ENCODE peak calls at places on chromosomes 3 and 15, in seven cellular contexts. N is C1 segment of cervical spinal cord, L is SHP77 treated with DMSO at 0.1 percent for 48 hours, T is neural crest cell, Z is ovary, H is pons, B is T-helper 17 cell. W is an unnamed sample.

GRCh38 chr15:70703483-70703882 is 59.9 kb downstream of the UACA start:
- DNase-seq in H (peak), Z (no peak), L (no peak), T (no peak), B (no peak), N (no peak), W (no peak)

GRCh38 chr15:59595434-59595915 is 16.1 kb upstream of the GCNT3 start:
- DNase-seq in N (no peak), L (no peak), T (no peak), H (no peak), Z (no peak), B (no peak), W (no peak)

GRCh38 chr3:110106805-110107204 is 769.5 kb upstream of the DPPA4 start:
- DNase-seq in N (no peak), B (no peak), T (no peak), Z (no peak), L (no peak), H (no peak), W (no peak)

GRCh38 chr3:32557640-32558352 is 12.9 kb downstream of the DYNC1LI1 start:
- DNase-seq in H (no peak), L (peak), Z (no peak), N (no peak), B (no peak), T (no peak), W (no peak)

GRCh38 chr3:55904716-55905115 is 417.6 kb upstream of the WNT5A start:
- DNase-seq in H (no peak), N (no peak), B (no peak), L (no peak), Z (no peak), T (no peak), W (no peak)

GRCh38 chr15:68823561-68823960 is 2.9 kb upstream of the ANP32A start:
- DNase-seq in T (no peak), L (no peak), H (no peak), N (no peak), Z (no peak), B (no peak), W (no peak)

GRCh38 chr3:80553211-80553610 is 785.4 kb upstream of the ROBO1 start:
- DNase-seq in N (no peak), Z (no peak), T (no peak), L (no peak), B (no peak), H (no peak), W (no peak)

GRCh38 chr3:187783098-187783497 is 37.8 kb upstream of the BCL6 start:
- DNase-seq in L (no peak), T (no peak), Z (no peak), N (no peak), B (no peak), H (peak), W (no peak)

GRCh38 chr3:6216135-6216792 is 644.7 kb upstream of the GRM7 start:
- DNase-seq in Z (no peak), L (no peak), B (no peak), T (no peak), H (no peak), N (no peak), W (no peak)

GRCh38 chr15:33311312-33311971 is 675 bp downstream of the RYR3 start:
- DNase-seq in B (no peak), T (peak), Z (no peak), N (no peak), L (no peak), H (no peak), W (peak)

GRCh38 chr3:171261487-171261886 is 198.7 kb downstream of the TNIK start:
- DNase-seq in Z (no peak), B (no peak), T (no peak), N (no peak), H (no peak), L (no peak), W (no peak)

GRCh38 chr15:67174864-67175573 is 79.4 kb downstream of the AAGAB start:
- DNase-seq in N (no peak), B (no peak), L (no peak), Z (peak), T (no peak), H (no peak), W (no peak)

GRCh38 chr15:51846463-51847230 is 17.2 kb downstream of the TMOD3 start:
- DNase-seq in T (no peak), B (no peak), Z (no peak), N (no peak), L (no peak), H (no peak), W (no peak)

GRCh38 chr3:126886217-126886616 is 96.7 kb upstream of the PLXNA1 start:
- DNase-seq in B (no peak), Z (no peak), L (no peak), H (peak), T (no peak), N (no peak), W (no peak)

GRCh38 chr15:75694241-75695182 is 18.1 kb downstream of the CSPG4 start:
- DNase-seq in N (peak), L (peak), H (peak), B (no peak), T (peak), Z (peak), W (peak)

GRCh38 chr15:23411841-23412240 is 35.2 kb downstream of the GOLGA6L2 start:
- DNase-seq in Z (no peak), B (no peak), N (no peak), T (no peak), L (no peak), H (no peak), W (no peak)

GRCh38 chr3:47159153-47159552 is 4.8 kb downstream of the SETD2 start:
- DNase-seq in N (no peak), H (no peak), T (no peak), L (no peak), Z (no peak), B (no peak), W (no peak)

GRCh38 chr3:11509175-11510000 is 134.3 kb downstream of the VGLL4 start:
- DNase-seq in T (peak), L (no peak), N (no peak), Z (peak), B (no peak), H (peak), W (no peak)

GRCh38 chr3:48432411-48433371 is 2.8 kb upstream of the PLXNB1 start:
- DNase-seq in H (no peak), L (no peak), Z (peak), T (no peak), N (no peak), B (no peak), W (peak)

GRCh38 chr15:35545316-35545824 is 595 bp downstream of the DPH6 start:
- DNase-seq in B (no peak), T (peak), N (peak), L (peak), Z (peak), H (peak), W (peak)

GRCh38 chr15:89768071-89768500 is 8.0 kb upstream of the MESP2 start:
- DNase-seq in N (no peak), T (no peak), Z (no peak), B (no peak), L (no peak), H (no peak), W (no peak)

GRCh38 chr3:151217208-151217607 is 14.2 kb upstream of the GPR171 start:
- DNase-seq in B (no peak), N (no peak), T (no peak), Z (no peak), L (no peak), H (no peak), W (no peak)

GRCh38 chr3:146326875-146327543 is 76.1 kb upstream of the PLSCR4 start:
- DNase-seq in N (no peak), H (peak), B (no peak), T (no peak), L (no peak), Z (peak), W (no peak)